ENCODE peak calls at places on chromosome 22, in eight cellular contexts. V is fibroblast of lung, C is A549, T is uterus, Z is body of pancreas, G is neuronal stem cell, P is esophagus squamous epithelium, X is spleen. M is an unnamed sample.
A peak's percentile ranks its signal among the peaks of the same experiment; 100 is the strongest.

GRCh38 chr22:37545703-37546435 is 14.4 kb upstream of the CDC42EP1 start:
- DNase-seq in T (peak; percentile 97), Z (peak; percentile 84), V (peak; percentile 95), P (no peak), X (peak; percentile 84), C (peak; percentile 87), G (peak; percentile 77), M (peak; percentile 98)

GRCh38 chr22:47796128-47796908 is 1033.9 kb downstream of the TBC1D22A start:
- DNase-seq in X (peak; percentile 43), G (no peak), V (no peak), C (no peak), Z (no peak), P (no peak), T (no peak), M (no peak)

GRCh38 chr22:23744001-23744400 is 6.9 kb downstream of the ZNF70 start:
- DNase-seq in Z (no peak), G (no peak), P (no peak), T (no peak), V (no peak), X (no peak), C (no peak), M (no peak)

GRCh38 chr22:23767303-23767672 is 484 bp downstream of the CHCHD10 start:
- DNase-seq in C (no peak), T (no peak), X (no peak), P (no peak), G (no peak), V (no peak), Z (no peak), M (no peak)

GRCh38 chr22:37484115-37485005 is 1.8 kb downstream of the MFNG start:
- DNase-seq in V (no peak), Z (peak; percentile 75), P (peak; percentile 67), G (no peak), X (peak; percentile 98), C (no peak), T (peak; percentile 61), M (no peak)

GRCh38 chr22:31682751-31683150 is 20.7 kb upstream of the PISD start:
- DNase-seq in Z (no peak), T (no peak), X (no peak), C (no peak), G (no peak), P (no peak), V (no peak), M (peak; percentile 34)

GRCh38 chr22:45783690-45784089 is 112.1 kb downstream of the ATXN10 start:
- DNase-seq in Z (peak; percentile 27), T (no peak), V (no peak), C (no peak), X (no peak), P (no peak), G (no peak), M (no peak)

GRCh38 chr22:47914481-47915097 is 1152.1 kb downstream of the TBC1D22A start:
- DNase-seq in Z (no peak), X (no peak), P (no peak), G (no peak), T (no peak), C (peak; percentile 5), V (no peak), M (no peak)

GRCh38 chr22:46122511-46122971 is 27.8 kb upstream of the PPARA start:
- DNase-seq in G (peak; percentile 65), Z (peak; percentile 71), C (no peak), X (peak; percentile 93), P (no peak), T (peak; percentile 74), V (no peak), M (peak; percentile 88)

GRCh38 chr22:40036591-40037225 is 42.0 kb downstream of the FAM83F start:
- DNase-seq in Z (peak; percentile 65), T (peak; percentile 32), G (peak; percentile 63), P (no peak), V (peak; percentile 63), C (peak; percentile 82), X (peak; percentile 84), M (peak; percentile 45)

GRCh38 chr22:23576681-23577080 is 3.4 kb downstream of the IGLL1 start:
- DNase-seq in G (no peak), Z (no peak), T (no peak), X (no peak), C (no peak), V (no peak), P (no peak), M (no peak)

GRCh38 chr22:21920341-21921183 is 32.1 kb downstream of the PPM1F start:
- DNase-seq in V (no peak), G (no peak), P (no peak), T (no peak), C (no peak), Z (no peak), X (no peak), M (no peak)

GRCh38 chr22:40679249-40679963 is at the start of gene MCHR1:
- DNase-seq in V (peak; percentile 35), P (no peak), T (no peak), C (no peak), G (no peak), X (no peak), Z (no peak), M (no peak)

GRCh38 chr22:38513063-38513462 is 7.0 kb upstream of the DDX17 start:
- DNase-seq in Z (no peak), P (no peak), T (no peak), V (no peak), C (no peak), X (peak; percentile 77), G (no peak), M (no peak)

GRCh38 chr22:26553056-26553752 is 36.7 kb downstream of the TPST2 start:
- DNase-seq in G (no peak), V (peak; percentile 95), X (no peak), P (no peak), C (peak; percentile 37), Z (peak; percentile 87), T (no peak), M (no peak)

GRCh38 chr22:46093796-46094195 is 56.5 kb upstream of the PPARA start:
- DNase-seq in C (no peak), V (no peak), X (no peak), T (no peak), P (no peak), Z (no peak), G (no peak), M (no peak)

GRCh38 chr22:46798366-46799057 is 36.1 kb downstream of the TBC1D22A start:
- DNase-seq in Z (peak; percentile 78), V (peak; percentile 57), G (peak; percentile 55), X (peak; percentile 93), C (peak; percentile 66), P (no peak), T (peak; percentile 55), M (peak; percentile 79)

GRCh38 chr22:37218771-37219411 is 6.6 kb upstream of the SSTR3 start:
- DNase-seq in T (no peak), P (no peak), Z (no peak), C (no peak), V (no peak), X (peak; percentile 78), G (no peak), M (no peak)

GRCh38 chr22:42581762-42582716 is 28.3 kb downstream of the SERHL2 start:
- DNase-seq in Z (peak; percentile 73), X (peak; percentile 94), C (peak; percentile 64), P (no peak), V (peak; percentile 67), T (peak; percentile 75), G (peak; percentile 64), M (peak; percentile 84)

GRCh38 chr22:39240841-39241631 is 3.7 kb downstream of the PDGFB start:
- DNase-seq in T (no peak), X (no peak), C (peak; percentile 61), V (no peak), G (no peak), Z (peak; percentile 80), P (no peak), M (no peak)

GRCh38 chr22:17381237-17381913 is 12.1 kb downstream of the CECR2 start:
- DNase-seq in C (no peak), P (no peak), G (no peak), X (no peak), Z (no peak), T (no peak), V (no peak), M (no peak)
- H3K4me3 ChIP-seq in C (no peak overlapping the region), P (no peak overlapping the region), G (no peak overlapping the region), X (no peak overlapping the region), Z (no peak overlapping the region), T (no peak overlapping the region), V (no peak overlapping the region), M (no peak overlapping the region)

DNA sequence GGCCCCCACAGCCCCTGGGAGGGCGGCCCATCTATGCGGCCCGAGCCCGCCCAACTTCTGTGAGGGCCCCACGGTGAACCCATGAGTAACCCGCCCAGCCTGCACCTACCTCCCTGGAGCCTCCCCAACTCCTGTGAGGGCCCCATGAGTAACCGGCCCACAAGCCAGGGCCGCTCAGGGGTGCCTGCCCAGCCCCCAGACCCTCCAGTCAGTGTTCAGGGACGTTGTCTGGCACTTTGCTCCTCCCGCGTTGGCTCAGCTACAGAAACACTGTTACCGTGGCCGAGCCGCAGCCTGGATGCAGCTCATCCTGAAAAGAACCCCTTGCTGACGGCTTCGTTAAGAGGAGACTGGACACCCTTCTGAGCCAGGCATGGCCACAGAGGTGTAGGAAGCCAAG is 179.6 kb downstream of the BRD1 start:
- DNase-seq in Z (no peak), C (no peak), P (no peak), T (no peak), V (no peak), G (no peak), X (no peak), M (no peak)
- H3K4me3 ChIP-seq in Z (no peak overlapping the region), C (no peak overlapping the region), P (no peak overlapping the region), T (no peak overlapping the region), V (no peak overlapping the region), G (no peak overlapping the region), X (no peak overlapping the region), M (no peak overlapping the region)

DNA sequence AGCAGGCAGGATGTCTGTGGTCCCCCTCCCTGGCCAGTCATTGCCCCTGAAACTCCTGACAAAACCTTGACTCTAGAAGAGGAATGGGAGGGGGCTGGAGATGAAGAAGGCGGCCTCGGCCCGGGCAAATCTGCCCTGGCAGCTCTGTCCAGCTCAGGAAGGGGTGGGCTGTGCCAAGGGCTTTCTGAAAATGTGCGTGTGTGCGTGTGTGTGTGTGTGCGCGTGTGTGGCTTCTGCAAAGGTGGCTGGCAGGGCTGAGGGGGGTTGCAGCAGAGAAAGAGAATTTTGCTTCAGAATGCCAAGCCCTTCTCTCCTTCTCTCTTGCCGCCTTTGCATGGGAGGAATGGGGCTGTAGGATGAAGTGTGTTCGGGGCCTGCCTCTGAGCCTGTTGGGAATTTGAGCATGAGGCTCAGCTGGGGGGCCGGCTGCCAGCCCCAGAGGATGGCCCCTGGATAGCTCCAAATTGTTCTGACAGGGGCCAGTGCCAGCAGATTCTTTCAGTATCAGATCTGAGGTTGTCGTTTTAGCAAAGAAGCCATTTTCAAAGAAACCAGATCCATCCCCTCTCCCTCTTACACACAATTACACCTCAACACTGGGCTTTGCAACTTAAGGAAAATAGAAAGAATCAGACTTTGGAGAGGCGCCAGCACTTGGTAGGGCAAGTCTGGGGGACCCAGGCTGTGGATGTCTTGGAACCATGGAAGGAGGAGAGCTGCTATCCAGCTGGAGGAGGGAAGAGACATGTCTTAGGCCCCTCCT is 3.5 kb downstream of the TIMP3 start:
- DNase-seq in G (no peak), X (no peak), P (no peak), C (no peak), T (peak; percentile 33), V (peak; percentile 25), Z (no peak), M (no peak)
- H3K4me3 ChIP-seq in G (no peak overlapping the region), X (peak overlapping the region; percentile 92), P (peak overlapping the region; percentile 46), C (no peak overlapping the region), T (peak overlapping the region; percentile 86), V (peak overlapping the region; percentile 66), Z (no peak overlapping the region), M (peak overlapping the region; percentile 61)

DNA sequence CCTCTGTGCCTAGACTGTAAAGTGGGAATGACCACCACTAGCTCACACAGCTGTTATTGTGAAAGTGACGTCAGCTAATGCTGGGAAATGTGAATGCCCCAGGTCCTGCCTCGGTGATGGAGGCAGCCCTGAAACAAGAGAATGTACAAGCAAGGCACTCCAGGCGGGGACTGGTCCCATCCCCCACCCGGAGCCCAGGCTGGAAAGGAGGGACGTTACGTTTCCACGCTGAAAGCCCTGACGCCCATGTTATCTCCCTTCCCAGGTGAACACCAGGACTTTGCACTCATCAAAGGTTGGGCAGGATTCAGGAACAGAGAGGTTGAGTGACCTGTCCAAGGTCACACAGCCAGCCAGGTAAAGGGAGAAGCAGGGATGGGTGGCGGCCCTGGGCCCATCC is 784 bp downstream of the SULT4A1 start:
- DNase-seq in T (no peak), G (no peak), V (peak; percentile 21), P (no peak), C (no peak), X (peak; percentile 36), Z (no peak), M (peak; percentile 11)
- H3K4me3 ChIP-seq in T (no peak overlapping the region), G (peak overlapping the region; percentile 85), V (no peak overlapping the region), P (no peak overlapping the region), C (no peak overlapping the region), X (peak overlapping the region; percentile 25), Z (no peak overlapping the region), M (no peak overlapping the region)